ENCODE peak calls at places on chromosomes 6 and 20, in ten cellular contexts. V, P, W, O, Z, C, S, B, T and H are unnamed samples.

GRCh38 chr6:24766685-24767462 is 7.9 kb upstream of the GMNN start:
- DNase-seq in T (no peak), B (peak; percentile 20), O (no peak), C (no peak), Z (peak; percentile 72), P (peak; percentile 21), W (no peak), V (peak; percentile 56), S (peak; percentile 20), H (no peak)

GRCh38 chr6:24033284-24033683 is 92.7 kb upstream of the NRSN1 start:
- DNase-seq in V (no peak), O (no peak), T (no peak), C (no peak), P (no peak), Z (no peak), W (no peak), B (no peak), S (no peak), H (no peak)

GRCh38 chr20:44610313-44610965 is 28.1 kb downstream of the PKIG start:
- DNase-seq in O (no peak), V (no peak), C (peak; percentile 18), S (no peak), W (no peak), B (no peak), T (no peak), P (no peak), Z (no peak), H (no peak)

GRCh38 chr6:11975353-11975977 is 36.6 kb upstream of the HIVEP1 start:
- DNase-seq in W (no peak), Z (no peak), C (peak; percentile 50), S (no peak), V (no peak), T (no peak), O (no peak), B (no peak), P (no peak), H (no peak)

GRCh38 chr6:90415178-90415577 is 118.5 kb upstream of the BACH2 start:
- DNase-seq in O (no peak), S (no peak), T (no peak), V (no peak), B (no peak), Z (no peak), W (no peak), C (no peak), P (no peak), H (no peak)

GRCh38 chr6:36590237-36590636 is 3.9 kb upstream of the SRSF3 start:
- DNase-seq in T (no peak), Z (peak; percentile 60), V (peak; percentile 81), O (peak; percentile 86), P (no peak), C (no peak), S (no peak), W (peak; percentile 53), B (peak; percentile 76), H (peak; percentile 34)

GRCh38 chr6:138293996-138294395 is 75.7 kb upstream of the PBOV1 start:
- DNase-seq in O (peak; percentile 50), T (no peak), S (no peak), W (no peak), V (no peak), Z (no peak), P (no peak), B (no peak), C (no peak), H (no peak)

GRCh38 chr6:21264288-21264818 is 329.2 kb upstream of the SOX4 start:
- DNase-seq in S (no peak), Z (no peak), T (no peak), V (no peak), O (no peak), W (no peak), P (no peak), B (no peak), C (no peak), H (no peak)

GRCh38 chr6:20360471-20361119 is 41.1 kb upstream of the E2F3 start:
- DNase-seq in B (no peak), Z (no peak), V (no peak), W (no peak), T (no peak), C (no peak), P (no peak), S (no peak), O (no peak), H (no peak)

GRCh38 chr6:136550045-136550329 is 235 bp downstream of the MAP7 start:
- DNase-seq in Z (peak; percentile 57), C (no peak), P (no peak), B (no peak), S (no peak), O (no peak), T (peak; percentile 19), V (no peak), W (no peak), H (no peak)

GRCh38 chr20:1267809-1268374 is 1.8 kb downstream of the SNPH start:
- DNase-seq in Z (no peak), V (no peak), B (no peak), W (no peak), T (no peak), P (no peak), S (no peak), O (no peak), C (no peak), H (no peak)

GRCh38 chr6:119562168-119562567 is 212.6 kb upstream of the MAN1A1 start:
- DNase-seq in Z (no peak), T (no peak), V (no peak), O (no peak), C (no peak), P (no peak), S (no peak), B (no peak), W (no peak), H (no peak)

GRCh38 chr20:35040646-35041045 is 52.0 kb downstream of the TRPC4AP start:
- DNase-seq in Z (no peak), V (no peak), B (no peak), S (no peak), W (no peak), O (no peak), T (no peak), C (no peak), P (no peak), H (no peak)

GRCh38 chr6:63963756-63964315 is 328.2 kb downstream of the PHF3 start:
- DNase-seq in C (no peak), O (no peak), P (no peak), Z (no peak), B (no peak), S (no peak), T (no peak), V (no peak), W (no peak), H (no peak)

GRCh38 chr20:22489614-22490286 is 94.6 kb downstream of the FOXA2 start:
- DNase-seq in T (no peak), V (no peak), B (no peak), C (no peak), S (no peak), O (no peak), P (no peak), Z (no peak), W (no peak), H (no peak)

GRCh38 chr20:62025394-62025793 is 40.3 kb downstream of the TAF4 start:
- DNase-seq in P (no peak), B (no peak), C (no peak), Z (peak; percentile 2), S (no peak), V (no peak), W (no peak), T (no peak), O (no peak), H (no peak)
- H3K4me3 ChIP-seq in P (no peak overlapping the region), B (no peak overlapping the region), C (no peak overlapping the region), Z (no peak overlapping the region), S (no peak overlapping the region), V (no peak overlapping the region), W (no peak overlapping the region), T (peak overlapping the region; percentile 19), O (no peak overlapping the region), H (no peak overlapping the region)

GRCh38 chr6:55088896-55089295 is 85.4 kb upstream of the HCRTR2 start:
- DNase-seq in O (no peak), W (no peak), T (no peak), B (no peak), Z (no peak), V (no peak), C (no peak), P (no peak), S (no peak), H (no peak)
- H3K4me3 ChIP-seq in O (no peak overlapping the region), W (no peak overlapping the region), T (no peak overlapping the region), B (no peak overlapping the region), Z (no peak overlapping the region), V (no peak overlapping the region), C (no peak overlapping the region), P (no peak overlapping the region), S (no peak overlapping the region), H (no peak overlapping the region)

DNA sequence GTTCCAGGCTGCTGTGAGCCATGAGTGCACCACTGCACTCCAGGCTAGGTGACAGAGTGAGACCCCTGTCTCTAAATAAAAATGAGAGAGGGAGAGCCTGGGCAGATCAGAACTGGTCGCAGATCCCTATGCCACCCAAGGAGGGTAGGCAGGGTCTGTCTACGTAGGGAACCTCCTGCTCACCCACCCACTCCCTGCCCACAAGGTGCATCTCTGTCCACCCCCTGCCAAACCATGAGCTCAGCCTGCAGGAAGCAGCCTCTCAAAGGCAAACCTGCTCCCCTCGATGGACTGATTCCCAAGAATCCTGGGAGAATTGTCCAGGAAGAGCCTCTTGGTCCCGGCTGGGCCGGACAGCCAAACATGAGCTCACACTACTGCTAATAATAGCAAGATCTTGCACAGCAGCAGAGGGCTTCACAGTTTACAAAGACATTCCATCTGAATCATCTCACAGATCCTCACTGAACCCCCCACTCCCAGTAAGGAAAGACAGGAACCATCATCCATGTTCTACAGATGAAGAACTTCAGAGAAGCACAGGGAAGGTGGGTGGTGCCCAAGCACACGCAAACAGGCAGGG is 27.8 kb upstream of the TLDC2 start:
- DNase-seq in V (peak; percentile 96), Z (peak; percentile 69), T (peak; percentile 57), B (no peak), P (peak; percentile 66), C (peak; percentile 80), O (peak; percentile 93), S (no peak), W (no peak), H (peak; percentile 88)
- H3K4me3 ChIP-seq in V (no peak overlapping the region), Z (peak overlapping the region; percentile 25), T (no peak overlapping the region), B (no peak overlapping the region), P (no peak overlapping the region), C (no peak overlapping the region), O (no peak overlapping the region), S (no peak overlapping the region), W (no peak overlapping the region), H (no peak overlapping the region)

DNA sequence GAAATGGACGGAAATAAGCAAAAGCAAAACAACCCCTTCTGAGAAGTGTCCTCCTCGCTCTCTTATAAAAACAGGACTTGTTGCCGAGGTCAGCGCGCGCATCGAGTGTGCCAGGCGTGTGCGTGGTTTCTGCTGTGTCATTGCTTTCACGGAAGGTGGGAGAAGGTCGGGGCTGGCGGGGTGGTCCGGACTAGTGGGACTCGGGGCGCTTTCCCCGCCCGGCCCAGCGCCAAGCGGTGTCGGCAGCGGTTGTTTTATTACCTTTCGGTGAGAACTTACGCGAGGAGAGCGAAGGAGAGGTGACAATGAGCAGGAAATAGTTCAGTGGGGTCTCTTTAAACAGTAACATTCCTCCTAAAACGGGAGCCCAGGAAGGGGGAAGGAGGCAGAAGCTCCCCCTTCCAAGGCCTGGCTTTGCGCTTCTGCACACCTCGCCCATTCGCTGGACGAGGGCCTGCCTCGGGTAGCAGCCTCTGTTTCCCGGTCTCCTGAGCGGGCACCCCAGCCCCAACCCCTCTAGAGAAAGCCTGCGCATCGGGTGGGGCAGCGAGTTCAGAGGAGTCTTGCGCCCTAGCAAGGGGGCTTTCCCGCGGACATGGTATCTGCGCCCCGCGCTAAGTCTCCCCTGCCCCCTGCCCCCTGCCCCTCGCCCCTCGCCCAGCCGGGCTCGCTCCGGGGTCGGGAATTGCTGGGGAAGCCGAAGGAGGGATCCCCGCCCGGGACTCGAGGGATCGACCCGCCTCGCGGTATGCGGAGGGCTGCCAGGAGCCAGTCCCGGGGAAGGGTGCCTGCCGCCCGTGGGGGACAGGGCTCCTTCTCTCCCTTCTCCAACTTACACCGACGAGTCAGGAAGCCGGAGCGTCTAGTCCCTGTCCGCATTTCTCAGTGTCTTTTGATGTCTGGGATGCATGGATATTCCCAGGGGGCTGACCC is 1.2 kb upstream of the TBXT start:
- DNase-seq in O (no peak), T (no peak), W (no peak), C (no peak), P (no peak), B (no peak), Z (no peak), V (peak; percentile 2), S (no peak), H (no peak)
- H3K4me3 ChIP-seq in O (peak overlapping the region; percentile 5), T (peak overlapping the region; percentile 56), W (no peak overlapping the region), C (peak overlapping the region; percentile 0), P (peak overlapping the region; percentile 48), B (no peak overlapping the region), Z (peak overlapping the region; percentile 33), V (no peak overlapping the region), S (no peak overlapping the region), H (no peak overlapping the region)